ENCODE peak calls at places on chromosome 11, in ten cellular contexts. U is CD8-positive, alpha-beta T cell; W is putamen; H is activated CD4-positive, CD25-positive, alpha-beta regulatory T cell; X is A172; K is SJCRH30; J is fibroblast of lung; Y is activated CD8-positive, alpha-beta memory T cell treated with anti-CD3 and anti-CD28 coated beads, Interleukin-2, amount 50 U/mL, for 48 hours; E is AG10803; C is fibroblast of mammary gland. V is an unnamed sample.

GRCh38 chr11:126139541-126140091 is 71.8 kb downstream of the RPUSD4 start:
- DNase-seq in H (no peak), W (no peak), C (peak; percentile 72), X (no peak), E (peak; percentile 82), Y (no peak), U (no peak), K (peak; percentile 86), J (peak; percentile 74), V (no peak)

GRCh38 chr11:27213232-27213660 is 149.8 kb downstream of the CCDC34 start:
- DNase-seq in J (peak; percentile 97), U (no peak), C (peak; percentile 94), E (peak; percentile 97), X (peak; percentile 89), Y (no peak), H (no peak), K (peak; percentile 78), W (no peak), V (no peak)

GRCh38 chr11:77092382-77092781 is 10.3 kb upstream of the OMP start:
- DNase-seq in Y (no peak), H (no peak), U (no peak), X (no peak), C (no peak), E (no peak), W (no peak), K (no peak), J (no peak), V (no peak)

GRCh38 chr11:15830730-15831443 is 525.5 kb downstream of the SOX6 start:
- DNase-seq in J (no peak), W (no peak), Y (no peak), C (no peak), K (no peak), X (no peak), H (no peak), U (no peak), E (no peak), V (no peak)

GRCh38 chr11:8100605-8101004 is 19.6 kb downstream of the TUB start:
- DNase-seq in X (no peak), C (no peak), E (no peak), W (no peak), K (no peak), Y (peak; percentile 25), H (no peak), U (no peak), J (no peak), V (no peak)

GRCh38 chr11:7534030-7534378 is 20.2 kb downstream of the PPFIBP2 start:
- DNase-seq in U (no peak), C (no peak), W (no peak), H (no peak), Y (no peak), E (no peak), J (no peak), K (no peak), X (no peak), V (no peak)

GRCh38 chr11:5489571-5490357 is 1.3 kb downstream of the OR52D1 start:
- DNase-seq in E (no peak), J (no peak), Y (no peak), H (no peak), C (peak; percentile 34), U (no peak), X (peak; percentile 22), W (no peak), K (no peak), V (no peak)

GRCh38 chr11:46659908-46660307 is 40.5 kb downstream of the ARHGAP1 start:
- DNase-seq in X (no peak), H (no peak), Y (no peak), E (peak; percentile 91), K (no peak), J (peak; percentile 83), U (no peak), W (no peak), C (peak; percentile 81), V (peak; percentile 99)

GRCh38 chr11:132911186-132911585 is 621.1 kb downstream of the OPCML start:
- DNase-seq in C (no peak), U (no peak), Y (no peak), J (peak; percentile 90), X (peak; percentile 46), K (no peak), E (peak; percentile 72), H (no peak), W (no peak), V (no peak)

GRCh38 chr11:87866951-87867350 is 308.3 kb downstream of the RAB38 start:
- DNase-seq in C (no peak), K (peak; percentile 89), E (no peak), H (no peak), J (no peak), X (no peak), Y (no peak), W (no peak), U (no peak), V (no peak)

GRCh38 chr11:73652046-73652730 is 5.8 kb downstream of the PLEKHB1 start:
- DNase-seq in U (no peak), K (peak; percentile 93), J (no peak), Y (no peak), C (no peak), H (no peak), E (no peak), X (no peak), W (peak; percentile 93), V (no peak)

GRCh38 chr11:11004069-11004468 is 146.2 kb upstream of the ZBED5 start:
- DNase-seq in K (no peak), E (no peak), H (no peak), U (no peak), X (no peak), W (no peak), Y (no peak), C (no peak), J (no peak), V (no peak)

V was measured in MV-4-11.